ENCODE peak calls at places on chromosomes 1 and 21, in four cellular contexts. H, Z, L and K are unnamed samples.

GRCh38 chr1:117179471-117179870 is 31.3 kb downstream of the VTCN1 start:
- DNase-seq in Z (no peak), H (no peak), L (no peak), K (peak; percentile 16)

GRCh38 chr1:230851291-230851691 is 17.0 kb downstream of the C1orf198 start:
- DNase-seq in L (no peak), Z (no peak), H (no peak), K (no peak)

GRCh38 chr21:34180826-34181359 is 107.5 kb downstream of the MRPS6 start:
- DNase-seq in H (no peak), Z (no peak), L (no peak), K (no peak)

GRCh38 chr21:34818663-34819158 is 149.9 kb downstream of the CLIC6 start:
- DNase-seq in H (no peak), Z (no peak), L (no peak), K (no peak)

GRCh38 chr1:59288046-59288445 is 8.8 kb upstream of the FGGY start:
- DNase-seq in H (no peak), Z (no peak), L (no peak), K (no peak)

GRCh38 chr1:200248541-200248940 is 161.3 kb downstream of the ZNF281 start:
- DNase-seq in L (no peak), Z (no peak), H (no peak), K (no peak)

GRCh38 chr1:214354440-214355148 is 73.6 kb downstream of the SMYD2 start:
- DNase-seq in Z (no peak), H (no peak), L (no peak), K (no peak)

GRCh38 chr21:44582055-44582454 is 1.7 kb upstream of the KRTAP10-5 start:
- DNase-seq in Z (no peak), H (peak; percentile 31), L (no peak), K (no peak)

GRCh38 chr1:112715264-112716053 is at the start of gene PPM1J:
- DNase-seq in H (peak; percentile 100), Z (peak; percentile 99), L (peak; percentile 97), K (peak; percentile 100)

GRCh38 chr1:35324486-35324885 is 56.0 kb downstream of the ZMYM4 start:
- DNase-seq in L (no peak), H (no peak), Z (no peak), K (no peak)

GRCh38 chr1:109502368-109502851 is 7.1 kb downstream of the AMIGO1 start:
- DNase-seq in L (no peak), Z (no peak), H (no peak), K (no peak)

GRCh38 chr1:163414778-163415177 is 93.0 kb downstream of the NUF2 start:
- DNase-seq in H (no peak), L (no peak), Z (no peak), K (no peak)

GRCh38 chr1:109011335-109011734 is 30.6 kb downstream of the WDR47 start:
- DNase-seq in L (no peak), Z (no peak), H (no peak), K (no peak)

GRCh38 chr1:59903136-59903754 is 23.3 kb downstream of the CYP2J2 start:
- DNase-seq in L (no peak), H (no peak), Z (peak; percentile 55), K (peak; percentile 50)

GRCh38 chr1:56411484-56412180 is 167.7 kb downstream of the PLPP3 start:
- DNase-seq in L (no peak), Z (peak; percentile 31), H (no peak), K (peak; percentile 60)

GRCh38 chr1:20710450-20711284 is 7.1 kb downstream of the KIF17 start:
- DNase-seq in Z (no peak), L (no peak), H (no peak), K (no peak)

GRCh38 chr1:40896482-40896881 is 34.3 kb upstream of the CITED4 start:
- DNase-seq in L (no peak), H (no peak), Z (no peak), K (no peak)

GRCh38 chr1:101738475-101738874 is 258.3 kb downstream of the OLFM3 start:
- DNase-seq in L (no peak), Z (no peak), H (no peak), K (no peak)

GRCh38 chr1:165549908-165550480 is 6.2 kb downstream of the LRRC52 start:
- DNase-seq in H (no peak), L (no peak), Z (no peak), K (no peak)

GRCh38 chr1:70204578-70204977 is 801 bp downstream of the LRRC40 start:
- DNase-seq in H (no peak), L (no peak), Z (no peak), K (no peak)

GRCh38 chr1:224256642-224257041 is 73.3 kb downstream of the NVL start:
- DNase-seq in H (no peak), L (no peak), Z (no peak), K (no peak)

GRCh38 chr1:220099826-220100225 is 5.9 kb downstream of the IARS2 start:
- DNase-seq in H (no peak), Z (no peak), L (no peak), K (no peak)

GRCh38 chr1:170530972-170531757 is 801 bp upstream of the GORAB start:
- DNase-seq in Z (peak; percentile 49), H (peak; percentile 73), L (peak; percentile 28), K (peak; percentile 14)

GRCh38 chr1:63827411-63828321 is 53.8 kb downstream of the ROR1 start:
- DNase-seq in H (no peak), Z (no peak), L (no peak), K (no peak)

GRCh38 chr1:184843732-184844495 is 89.3 kb upstream of the EDEM3 start:
- DNase-seq in Z (no peak), L (no peak), H (peak; percentile 82), K (peak; percentile 32)

GRCh38 chr1:108561731-108562326 is 1.9 kb downstream of the EEIG2 start:
- DNase-seq in H (peak; percentile 96), Z (peak; percentile 55), L (peak; percentile 37), K (peak; percentile 82)

GRCh38 chr1:227234998-227235405 is 83.3 kb downstream of the CDC42BPA start:
- DNase-seq in Z (peak; percentile 35), H (no peak), L (peak; percentile 26), K (peak; percentile 20)

GRCh38 chr1:54559771-54560231 is 11.8 kb downstream of the ACOT11 start:
- DNase-seq in L (no peak), H (peak; percentile 56), Z (peak; percentile 40), K (no peak)

GRCh38 chr1:21783679-21784603 is 992 bp upstream of the USP48 start:
- DNase-seq in Z (peak; percentile 72), H (peak; percentile 82), L (no peak), K (peak; percentile 61)

GRCh38 chr1:20555025-20555757 is 2.8 kb downstream of the FAM43B start:
- DNase-seq in Z (peak; percentile 87), L (no peak), H (peak; percentile 21), K (no peak)

GRCh38 chr1:47662068-47662467 is 224.2 kb downstream of the FOXD2 start:
- DNase-seq in L (no peak), Z (no peak), H (peak; percentile 6), K (no peak)

GRCh38 chr1:66237722-66238479 is 296.1 kb upstream of the SGIP1 start:
- DNase-seq in L (no peak), Z (no peak), H (no peak), K (no peak)

GRCh38 chr1:9909222-9910046 is 635 bp downstream of the CTNNBIP1 start:
- DNase-seq in H (peak; percentile 93), L (no peak), Z (peak; percentile 14), K (peak; percentile 34)

GRCh38 chr1:119635801-119636390 is 12.2 kb downstream of the ZNF697 start:
- DNase-seq in L (no peak), H (no peak), Z (no peak), K (no peak)

GRCh38 chr1:161021168-161021958 is 411 bp upstream of the F11R start:
- DNase-seq in Z (peak; percentile 92), L (peak; percentile 43), H (peak; percentile 95), K (peak; percentile 99)
- TF ChIP-seq POLR2A in Z (peak; percentile 77), L (no peak), H (peak; percentile 39), K (peak; percentile 98)

GRCh38 chr1:31300193-31300592 is 3.4 kb downstream of the ZCCHC17 start:
- DNase-seq in Z (no peak), L (no peak), H (no peak), K (no peak)

GRCh38 chr1:31299365-31299764 is 2.5 kb downstream of the ZCCHC17 start:
- DNase-seq in H (no peak), Z (no peak), L (no peak), K (no peak)

GRCh38 chr1:31297273-31298247 is 728 bp downstream of the ZCCHC17 start:
- DNase-seq in Z (no peak), L (no peak), H (no peak), K (no peak)

GRCh38 chr1:31295874-31296485 is 608 bp downstream of the SNRNP40 start:
- DNase-seq in H (no peak), L (no peak), Z (no peak), K (no peak)

DNA sequence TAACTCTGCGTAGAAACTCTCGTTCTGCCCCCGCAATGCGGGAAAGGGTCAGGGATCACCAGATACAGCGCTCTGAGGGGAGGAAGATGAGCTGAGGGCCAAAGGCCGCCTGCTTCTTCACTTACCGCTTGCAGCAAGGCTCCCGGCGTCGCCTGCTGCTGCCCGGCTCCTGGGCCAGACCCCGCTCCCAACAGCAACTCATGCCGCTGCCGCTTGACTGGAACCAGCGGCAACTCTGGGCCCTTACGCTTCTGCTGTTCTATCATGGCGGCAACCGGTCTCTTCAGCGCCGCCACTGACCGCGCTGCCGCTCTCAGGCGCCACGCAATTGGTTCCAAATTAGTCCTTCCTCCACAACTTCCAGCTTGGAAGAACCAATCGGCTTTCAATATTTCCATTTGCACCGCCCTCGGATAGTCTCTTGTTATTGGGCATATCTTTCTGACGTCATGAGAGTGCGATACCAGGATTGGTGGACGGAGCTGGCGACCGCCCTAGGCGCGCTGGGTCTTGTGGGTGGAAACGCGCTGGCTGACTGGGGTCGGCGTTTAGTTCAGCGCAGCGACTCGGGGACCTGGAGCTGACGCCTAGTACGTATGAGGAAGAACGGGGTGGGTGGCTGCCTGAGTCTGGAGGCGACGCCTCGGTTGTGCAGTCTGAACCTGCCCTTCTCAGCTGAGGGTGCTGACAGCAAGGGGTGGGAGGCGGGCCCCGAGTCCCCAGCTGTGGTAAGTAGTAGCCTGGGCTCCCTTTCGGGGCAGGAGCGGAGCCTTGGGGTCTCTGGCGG is at the start of the genes SNRNP40 and ZCCHC17:
- DNase-seq in L (peak; percentile 97), H (peak; percentile 95), Z (peak; percentile 98), K (peak; percentile 93)
- TF ChIP-seq CTCF in L (peak; percentile 21), H (no peak), Z (no peak), K (peak; percentile 9)

GRCh38 chr1:246155923-246156322 is 351.2 kb downstream of the SMYD3 start:
- DNase-seq in Z (peak; percentile 13), H (no peak), L (no peak), K (no peak)
- H3K4me1 ChIP-seq in Z (peaks cover 11% of the 10 kb centered on the region), H (peaks cover 13% of the 10 kb centered on the region), L (no peaks in the 10 kb centered on the region), K (no peaks in the 10 kb centered on the region)

GRCh38 chr1:1058088-1058905 is 15.8 kb downstream of the RNF223 start:
- DNase-seq in Z (no peak), L (no peak), H (no peak), K (no peak)

GRCh38 chr1:1059494-1060280 is 14.4 kb downstream of the RNF223 start:
- DNase-seq in H (peak; percentile 96), Z (peak; percentile 91), L (peak; percentile 85), K (peak; percentile 92)

GRCh38 chr1:1060281-1061000 is 13.7 kb downstream of the RNF223 start:
- DNase-seq in L (no peak), Z (no peak), H (no peak), K (no peak)

GRCh38 chr1:1061682-1062363 is 12.3 kb downstream of the RNF223 start:
- DNase-seq in Z (no peak), H (no peak), L (no peak), K (no peak)

GRCh38 chr1:1058921-1059493 is 15.1 kb downstream of the RNF223 start:
- DNase-seq in H (peak; percentile 85), Z (no peak), L (no peak), K (no peak)
- TF ChIP-seq POLR2A in H (no peak), Z (no peak), L (no peak), K (no peak)